ENCODE peak calls at places on chromosomes 4 and X, in six cellular contexts. W is germinal center, B is amniotic stem cell, C is hypothalamus, K is pancreas, R is endothelial cell. J is an unnamed sample.

GRCh38 chrX:40380649-40381488 is 199.9 kb upstream of the ATP6AP2 start:
- DNase-seq in C (no peak), W (no peak), R (no peak), B (no peak), K (no peak), J (no peak)

GRCh38 chrX:57680160-57680559 is at the start of gene NLRP2B:
- DNase-seq in R (no peak), K (no peak), B (no peak), C (no peak), W (no peak), J (no peak)

GRCh38 chr4:77605210-77605902 is at the start of gene CXCL13:
- DNase-seq in W (no peak), C (no peak), B (no peak), K (no peak), R (no peak), J (no peak)

GRCh38 chrX:103806862-103807474 is 25.1 kb downstream of the RAB9B start:
- DNase-seq in B (no peak), K (no peak), C (no peak), R (no peak), W (no peak), J (no peak)

GRCh38 chr4:87005690-87006461 is 71.1 kb downstream of the AFF1 start:
- DNase-seq in K (no peak), W (no peak), R (no peak), C (no peak), B (no peak), J (peak)

GRCh38 chrX:106932960-106933537 is 12.8 kb downstream of the CLDN2 start:
- DNase-seq in W (no peak), K (no peak), C (no peak), R (no peak), B (no peak), J (no peak)

GRCh38 chrX:72712094-72712755 is 1.9 kb downstream of the PHKA1 start:
- DNase-seq in C (no peak), B (no peak), K (no peak), W (no peak), R (no peak), J (no peak)

GRCh38 chr4:157791236-157791635 is 381.6 kb downstream of the GASK1B start:
- DNase-seq in B (no peak), W (no peak), K (no peak), C (no peak), R (no peak), J (no peak)

GRCh38 chr4:147707892-147708672 is 23.8 kb upstream of the ARHGAP10 start:
- DNase-seq in W (peak), B (no peak), K (peak), R (peak), C (no peak), J (peak)

GRCh38 chr4:88696620-88697019 is 1.0 kb downstream of the NAP1L5 start:
- DNase-seq in R (no peak), K (no peak), C (no peak), W (no peak), B (no peak), J (no peak)

GRCh38 chr4:25069014-25069413 is 38.3 kb upstream of the LGI2 start:
- DNase-seq in W (no peak), R (no peak), K (no peak), B (no peak), C (no peak), J (no peak)

GRCh38 chrX:53195401-53195800 is 29.6 kb downstream of the KDM5C start:
- DNase-seq in B (no peak), K (no peak), R (no peak), C (no peak), W (no peak), J (no peak)

GRCh38 chr4:139655116-139655515 is 10.5 kb upstream of the MGST2 start:
- DNase-seq in K (no peak), W (no peak), R (peak), C (no peak), B (no peak), J (no peak)

GRCh38 chr4:87865288-87865687 is 32.5 kb downstream of the MEPE start:
- DNase-seq in R (no peak), K (no peak), B (no peak), C (no peak), W (no peak), J (no peak)

GRCh38 chr4:73891326-73891725 is 22.1 kb downstream of the CXCL1 start:
- DNase-seq in R (no peak), B (no peak), K (no peak), W (no peak), C (no peak), J (no peak)

GRCh38 chrX:15143825-15144121 is 126.1 kb downstream of the ASB9 start:
- DNase-seq in R (no peak), B (no peak), K (no peak), C (no peak), W (no peak), J (no peak)

GRCh38 chr4:159946983-159947645 is 844.2 kb downstream of the RAPGEF2 start:
- DNase-seq in B (peak), R (no peak), W (peak), C (no peak), K (no peak), J (no peak)

GRCh38 chrX:21770631-21771321 is 12.9 kb upstream of the SMPX start:
- DNase-seq in B (no peak), K (no peak), C (no peak), W (no peak), R (no peak), J (no peak)

GRCh38 chr4:41505161-41505653 is 32.8 kb upstream of the LIMCH1 start:
- DNase-seq in W (no peak), K (no peak), R (no peak), B (no peak), C (no peak), J (peak)

GRCh38 chr4:175635513-175635912 is 176.6 kb downstream of the GPM6A start:
- DNase-seq in K (no peak), R (no peak), W (no peak), B (no peak), C (no peak), J (no peak)

GRCh38 chr4:98778206-98778605 is 119.8 kb upstream of the TSPAN5 start:
- DNase-seq in C (no peak), B (peak), W (no peak), K (no peak), R (no peak), J (no peak)

GRCh38 chr4:157220026-157220881 is at the start of gene GRIA2:
- DNase-seq in W (no peak), K (peak), C (peak), R (peak), B (peak), J (peak)

GRCh38 chr4:23266401-23266800 is 573.7 kb downstream of the GBA3 start:
- DNase-seq in C (no peak), W (no peak), R (no peak), K (no peak), B (no peak), J (no peak)

GRCh38 chrX:920234-920799 is 289.7 kb downstream of the SHOX start:
- DNase-seq in C (no peak), K (no peak), W (no peak), B (no peak), R (no peak), J (no peak)

GRCh38 chr4:30720021-30720655 is at the start of gene PCDH7:
- DNase-seq in K (peak), W (no peak), C (no peak), R (peak), B (peak), J (peak)

GRCh38 chrX:68304602-68305001 is 128.7 kb downstream of the OPHN1 start:
- DNase-seq in C (no peak), B (no peak), R (no peak), W (no peak), K (no peak), J (no peak)

GRCh38 chr4:6113641-6114040 is 86.7 kb downstream of the JAKMIP1 start:
- DNase-seq in C (no peak), K (no peak), W (no peak), R (no peak), B (no peak), J (no peak)

GRCh38 chr4:143021384-143021783 is 163.3 kb upstream of the USP38 start:
- DNase-seq in R (no peak), C (no peak), B (no peak), W (peak), K (no peak), J (no peak)

GRCh38 chrX:15050395-15050794 is 177.2 kb downstream of the MOSPD2 start:
- DNase-seq in R (no peak), W (no peak), K (no peak), B (no peak), C (no peak), J (no peak)

GRCh38 chr4:86497131-86497530 is 97.0 kb upstream of the PTPN13 start:
- DNase-seq in K (no peak), B (no peak), R (no peak), C (no peak), W (no peak), J (no peak)

GRCh38 chr4:110104661-110105060 is 93.8 kb downstream of the ELOVL6 start:
- DNase-seq in C (no peak), W (no peak), K (no peak), R (no peak), B (no peak), J (peak)

GRCh38 chrX:150844016-150844415 is 54.5 kb downstream of the CD99L2 start:
- DNase-seq in W (no peak), K (no peak), R (no peak), C (no peak), B (no peak), J (no peak)

GRCh38 chrX:134551365-134552095 is 91.6 kb downstream of the HPRT1 start:
- DNase-seq in W (no peak), K (no peak), B (no peak), R (no peak), C (no peak), J (no peak)

GRCh38 chr4:68216501-68216900 is 29.0 kb downstream of the TMPRSS11B start:
- DNase-seq in B (no peak), C (no peak), R (no peak), K (no peak), W (no peak), J (no peak)

GRCh38 chr4:93203708-93204107 is 624.8 kb upstream of the ATOH1 start:
- DNase-seq in R (no peak), B (no peak), W (no peak), K (no peak), C (no peak), J (no peak)

GRCh38 chrX:7263961-7264360 is 116.0 kb upstream of the PUDP start:
- DNase-seq in R (no peak), W (no peak), C (no peak), K (no peak), B (no peak), J (no peak)

GRCh38 chr4:145731026-145731425 is 51.1 kb downstream of the C4orf51 start:
- DNase-seq in C (no peak), R (no peak), W (no peak), B (no peak), K (peak), J (no peak)

GRCh38 chr4:109750652-109751244 is 20.9 kb upstream of the PLA2G12A start:
- DNase-seq in K (no peak), R (no peak), C (no peak), W (no peak), B (no peak), J (no peak)

GRCh38 chrX:152154050-152154449 is 15.7 kb upstream of the MAGEA10 start:
- DNase-seq in B (no peak), C (no peak), W (no peak), K (no peak), R (no peak), J (no peak)

J was measured in amygdala.